ENCODE peak calls at places on chromosomes 1 and 21, in four cellular contexts. I, N, F and X are unnamed samples.

GRCh38 chr1:50969611-50970507 is at the start of gene CDKN2C:
- DNase-seq in I (peak), F (peak), N (peak), X (peak)

GRCh38 chr1:12549460-12550349 is 68.3 kb downstream of the DHRS3 start:
- DNase-seq in F (no peak), N (peak), I (no peak), X (no peak)

GRCh38 chr1:1079408-1080121 is 5.5 kb upstream of the RNF223 start:
- DNase-seq in I (no peak), F (no peak), N (peak), X (peak)

GRCh38 chr1:78070758-78071157 is 25.0 kb downstream of the GIPC2 start:
- DNase-seq in N (peak), I (no peak), F (no peak), X (no peak)

GRCh38 chr1:205013683-205014367 is 29.2 kb upstream of the CNTN2 start:
- DNase-seq in F (peak), I (no peak), N (no peak), X (peak)

GRCh38 chr1:115717541-115717940 is 51.0 kb downstream of the CASQ2 start:
- DNase-seq in I (peak), F (no peak), N (peak), X (peak)

GRCh38 chr1:97337250-97338030 is 583.4 kb downstream of the DPYD start:
- DNase-seq in N (peak), F (no peak), I (no peak), X (no peak)

GRCh38 chr1:226638608-226639007 is 90.0 kb downstream of the STUM start:
- DNase-seq in N (no peak), I (no peak), F (peak), X (no peak)

GRCh38 chr1:183209533-183210158 is 23.6 kb downstream of the LAMC2 start:
- DNase-seq in F (no peak), I (no peak), N (no peak), X (peak)

GRCh38 chr1:118900643-118901440 is 87.3 kb downstream of the TBX15 start:
- DNase-seq in N (no peak), I (no peak), F (no peak), X (no peak)

GRCh38 chr1:151294748-151295462 is 12.8 kb downstream of the ZNF687 start:
- DNase-seq in F (no peak), N (no peak), I (no peak), X (no peak)

GRCh38 chr1:246012271-246012854 is 494.7 kb downstream of the SMYD3 start:
- DNase-seq in I (peak), F (peak), N (peak), X (peak)

GRCh38 chr1:96968582-96969378 is 247.2 kb downstream of the PTBP2 start:
- DNase-seq in I (no peak), F (no peak), N (no peak), X (no peak)

GRCh38 chr21:28267449-28267848 is 725.2 kb downstream of the LTN1 start:
- DNase-seq in I (no peak), N (no peak), F (no peak), X (no peak)